ENCODE peak calls at places on chromosomes 6 and 20, in eight cellular contexts. One of them, this sample, is unnamed.

GRCh38 chr6:111653961-111654360 is 48.3 kb upstream of the TRAF3IP2 start:
- DNase-seq in esophagus squamous epithelium: no peak
- DNase-seq in HL-60: no peak
- DNase-seq in body of pancreas: no peak
- DNase-seq in colonic mucosa: no peak
- DNase-seq in astrocyte of the cerebellum: no peak
- DNase-seq in PC-3: peak
- DNase-seq in WERI-Rb-1: no peak
- DNase-seq in this sample: no peak

GRCh38 chr6:22328499-22328898 is 31.7 kb upstream of the PRL start:
- DNase-seq in esophagus squamous epithelium: no peak
- DNase-seq in HL-60: no peak
- DNase-seq in body of pancreas: no peak
- DNase-seq in colonic mucosa: no peak
- DNase-seq in astrocyte of the cerebellum: no peak
- DNase-seq in PC-3: no peak
- DNase-seq in WERI-Rb-1: no peak
- DNase-seq in this sample: no peak

GRCh38 chr6:137867685-137868509 is 838 bp downstream of the TNFAIP3 start:
- DNase-seq in esophagus squamous epithelium: no peak
- DNase-seq in HL-60: no peak
- DNase-seq in body of pancreas: peak
- DNase-seq in colonic mucosa: peak
- DNase-seq in astrocyte of the cerebellum: no peak
- DNase-seq in PC-3: peak
- DNase-seq in WERI-Rb-1: peak
- DNase-seq in this sample: no peak

GRCh38 chr6:107730683-107731314 is 93.3 kb downstream of the SCML4 start:
- DNase-seq in esophagus squamous epithelium: no peak
- DNase-seq in HL-60: no peak
- DNase-seq in body of pancreas: no peak
- DNase-seq in colonic mucosa: no peak
- DNase-seq in astrocyte of the cerebellum: no peak
- DNase-seq in PC-3: no peak
- DNase-seq in WERI-Rb-1: no peak
- DNase-seq in this sample: no peak

GRCh38 chr6:35294308-35294945 is 3.2 kb upstream of the DEF6 start:
- DNase-seq in esophagus squamous epithelium: no peak
- DNase-seq in HL-60: no peak
- DNase-seq in body of pancreas: peak
- DNase-seq in colonic mucosa: no peak
- DNase-seq in astrocyte of the cerebellum: peak
- DNase-seq in PC-3: peak
- DNase-seq in WERI-Rb-1: peak
- DNase-seq in this sample: no peak

GRCh38 chr6:152338335-152339125 is 298.6 kb downstream of the SYNE1 start:
- DNase-seq in esophagus squamous epithelium: no peak
- DNase-seq in HL-60: no peak
- DNase-seq in body of pancreas: peak
- DNase-seq in colonic mucosa: peak
- DNase-seq in astrocyte of the cerebellum: no peak
- DNase-seq in PC-3: peak
- DNase-seq in WERI-Rb-1: peak
- DNase-seq in this sample: no peak

GRCh38 chr6:26335631-26336323 is 29.2 kb upstream of the BTN3A2 start:
- DNase-seq in esophagus squamous epithelium: no peak
- DNase-seq in HL-60: no peak
- DNase-seq in body of pancreas: no peak
- DNase-seq in colonic mucosa: no peak
- DNase-seq in astrocyte of the cerebellum: no peak
- DNase-seq in PC-3: no peak
- DNase-seq in WERI-Rb-1: no peak
- DNase-seq in this sample: no peak

GRCh38 chr6:107458687-107459282 is 579 bp downstream of the PDSS2 start:
- DNase-seq in esophagus squamous epithelium: no peak
- DNase-seq in HL-60: no peak
- DNase-seq in body of pancreas: no peak
- DNase-seq in colonic mucosa: no peak
- DNase-seq in astrocyte of the cerebellum: no peak
- DNase-seq in PC-3: peak
- DNase-seq in WERI-Rb-1: no peak
- DNase-seq in this sample: no peak

GRCh38 chr6:80151641-80152040 is 45.2 kb downstream of the BCKDHB start:
- DNase-seq in esophagus squamous epithelium: no peak
- DNase-seq in HL-60: no peak
- DNase-seq in body of pancreas: no peak
- DNase-seq in colonic mucosa: no peak
- DNase-seq in astrocyte of the cerebellum: no peak
- DNase-seq in PC-3: no peak
- DNase-seq in WERI-Rb-1: no peak
- DNase-seq in this sample: no peak

GRCh38 chr6:26403888-26404287 is 1.8 kb downstream of the BTN3A1 start:
- DNase-seq in esophagus squamous epithelium: no peak
- DNase-seq in HL-60: no peak
- DNase-seq in body of pancreas: no peak
- DNase-seq in colonic mucosa: no peak
- DNase-seq in astrocyte of the cerebellum: no peak
- DNase-seq in PC-3: no peak
- DNase-seq in WERI-Rb-1: no peak
- DNase-seq in this sample: no peak

GRCh38 chr6:135880066-135880972 is 28.8 kb downstream of the PDE7B start:
- DNase-seq in esophagus squamous epithelium: no peak
- DNase-seq in HL-60: no peak
- DNase-seq in body of pancreas: no peak
- DNase-seq in colonic mucosa: peak
- DNase-seq in astrocyte of the cerebellum: peak
- DNase-seq in PC-3: peak
- DNase-seq in WERI-Rb-1: no peak
- DNase-seq in this sample: no peak

GRCh38 chr6:13268914-13269532 is 59.3 kb downstream of the TBC1D7 start:
- DNase-seq in esophagus squamous epithelium: no peak
- DNase-seq in HL-60: no peak
- DNase-seq in body of pancreas: peak
- DNase-seq in colonic mucosa: no peak
- DNase-seq in astrocyte of the cerebellum: peak
- DNase-seq in PC-3: peak
- DNase-seq in WERI-Rb-1: no peak
- DNase-seq in this sample: no peak

GRCh38 chr6:16337280-16337975 is 99.0 kb downstream of the GMPR start:
- DNase-seq in esophagus squamous epithelium: no peak
- DNase-seq in HL-60: no peak
- DNase-seq in body of pancreas: peak
- DNase-seq in colonic mucosa: peak
- DNase-seq in astrocyte of the cerebellum: peak
- DNase-seq in PC-3: no peak
- DNase-seq in WERI-Rb-1: no peak
- DNase-seq in this sample: no peak

GRCh38 chr6:157198425-157199279 is 124.7 kb downstream of the TMEM242 start:
- DNase-seq in esophagus squamous epithelium: no peak
- DNase-seq in HL-60: no peak
- DNase-seq in body of pancreas: peak
- DNase-seq in colonic mucosa: peak
- DNase-seq in astrocyte of the cerebellum: no peak
- DNase-seq in PC-3: peak
- DNase-seq in WERI-Rb-1: no peak
- DNase-seq in this sample: no peak

DNA sequence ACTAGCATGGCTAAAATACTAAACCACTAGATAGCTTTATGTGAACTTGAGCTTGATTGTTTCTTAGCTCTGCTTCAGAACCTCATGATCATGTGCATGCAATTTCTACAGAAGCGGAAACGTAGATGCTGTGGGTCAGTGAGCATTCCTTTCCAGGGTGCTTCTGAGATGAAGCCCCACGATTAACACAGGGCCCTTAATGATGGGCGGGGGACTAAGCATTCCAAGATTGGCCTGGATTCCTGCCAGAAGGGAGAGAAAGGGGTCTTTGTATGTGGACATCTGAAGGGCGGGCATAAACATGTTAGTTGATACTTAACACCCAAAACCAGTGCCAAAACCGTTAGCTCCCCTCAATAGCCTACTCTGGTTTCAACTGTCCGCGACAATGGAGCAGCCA is 47.0 kb upstream of the POU3F2 start:
- DNase-seq in esophagus squamous epithelium: no peak
- DNase-seq in HL-60: no peak
- DNase-seq in body of pancreas: no peak
- DNase-seq in colonic mucosa: no peak
- DNase-seq in astrocyte of the cerebellum: no peak
- DNase-seq in PC-3: no peak
- DNase-seq in WERI-Rb-1: no peak
- DNase-seq in this sample: no peak
- H3K4me3 ChIP-seq in esophagus squamous epithelium: no peak
- H3K4me3 ChIP-seq in HL-60: no peak
- H3K4me3 ChIP-seq in body of pancreas: no peak
- H3K4me3 ChIP-seq in colonic mucosa: no peak
- H3K4me3 ChIP-seq in astrocyte of the cerebellum: no peak
- H3K4me3 ChIP-seq in PC-3: no peak
- H3K4me3 ChIP-seq in WERI-Rb-1: no peak
- H3K4me3 ChIP-seq in this sample: no peak

DNA sequence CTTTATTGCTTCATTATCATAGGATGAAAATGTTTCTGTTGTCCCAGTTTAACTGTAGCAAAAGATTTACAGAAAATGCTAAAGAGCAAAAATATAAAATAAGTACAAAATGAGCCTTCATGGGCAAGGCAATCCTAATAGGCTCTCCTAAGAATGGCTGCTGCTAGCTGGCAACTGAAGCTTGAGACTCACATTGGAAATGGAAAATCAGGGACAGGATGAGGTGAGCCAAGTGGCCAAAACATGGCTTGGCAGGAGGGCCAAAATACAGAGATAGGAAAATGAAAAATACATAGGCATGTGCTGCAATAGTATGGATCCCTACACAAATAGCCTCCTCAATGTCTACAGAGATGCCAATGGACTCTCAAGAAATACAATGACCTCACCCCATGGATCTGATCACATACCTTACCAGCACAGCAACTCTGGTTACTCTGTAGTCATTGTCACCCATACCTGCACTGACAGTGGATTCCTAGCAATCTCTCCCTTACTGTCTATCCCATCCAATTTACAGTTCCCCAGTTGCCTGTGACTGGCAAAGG is 105.4 kb downstream of the DST start:
- DNase-seq in esophagus squamous epithelium: no peak
- DNase-seq in HL-60: no peak
- DNase-seq in body of pancreas: no peak
- DNase-seq in colonic mucosa: no peak
- DNase-seq in astrocyte of the cerebellum: no peak
- DNase-seq in PC-3: no peak
- DNase-seq in WERI-Rb-1: no peak
- DNase-seq in this sample: no peak
- TF ChIP-seq CTCF in esophagus squamous epithelium: no peak
- TF ChIP-seq CTCF in HL-60: no peak
- TF ChIP-seq CTCF in body of pancreas: no peak
- TF ChIP-seq CTCF in colonic mucosa: no peak
- TF ChIP-seq CTCF in astrocyte of the cerebellum: no peak
- TF ChIP-seq CTCF in PC-3: no peak
- TF ChIP-seq CTCF in WERI-Rb-1: no peak
- TF ChIP-seq CTCF in this sample: no peak

GRCh38 chr6:149698175-149698574 is 19.7 kb downstream of the LATS1 start:
- DNase-seq in esophagus squamous epithelium: no peak
- DNase-seq in HL-60: no peak
- DNase-seq in body of pancreas: no peak
- DNase-seq in colonic mucosa: no peak
- DNase-seq in astrocyte of the cerebellum: no peak
- DNase-seq in PC-3: no peak
- DNase-seq in WERI-Rb-1: no peak
- DNase-seq in this sample: no peak

GRCh38 chr6:149696904-149697303 is 21.0 kb downstream of the LATS1 start:
- DNase-seq in esophagus squamous epithelium: no peak
- DNase-seq in HL-60: no peak
- DNase-seq in body of pancreas: no peak
- DNase-seq in colonic mucosa: no peak
- DNase-seq in astrocyte of the cerebellum: no peak
- DNase-seq in PC-3: peak
- DNase-seq in WERI-Rb-1: no peak
- DNase-seq in this sample: no peak

GRCh38 chr6:149699150-149699549 is 18.8 kb downstream of the LATS1 start:
- DNase-seq in esophagus squamous epithelium: no peak
- DNase-seq in HL-60: no peak
- DNase-seq in body of pancreas: no peak
- DNase-seq in colonic mucosa: no peak
- DNase-seq in astrocyte of the cerebellum: no peak
- DNase-seq in PC-3: no peak
- DNase-seq in WERI-Rb-1: no peak
- DNase-seq in this sample: no peak

GRCh38 chr6:149701699-149702098 is 16.2 kb downstream of the LATS1 start:
- DNase-seq in esophagus squamous epithelium: no peak
- DNase-seq in HL-60: no peak
- DNase-seq in body of pancreas: no peak
- DNase-seq in colonic mucosa: no peak
- DNase-seq in astrocyte of the cerebellum: no peak
- DNase-seq in PC-3: no peak
- DNase-seq in WERI-Rb-1: no peak
- DNase-seq in this sample: no peak
- H3K4me3 ChIP-seq in esophagus squamous epithelium: no peak
- H3K4me3 ChIP-seq in HL-60: no peak
- H3K4me3 ChIP-seq in body of pancreas: no peak
- H3K4me3 ChIP-seq in colonic mucosa: no peak
- H3K4me3 ChIP-seq in astrocyte of the cerebellum: no peak
- H3K4me3 ChIP-seq in PC-3: no peak
- H3K4me3 ChIP-seq in WERI-Rb-1: no peak
- H3K4me3 ChIP-seq in this sample: no peak

GRCh38 chr20:44064501-44065400 is 122.2 kb downstream of the JPH2 start:
- DNase-seq in esophagus squamous epithelium: no peak
- DNase-seq in HL-60: no peak
- DNase-seq in body of pancreas: no peak
- DNase-seq in colonic mucosa: no peak
- DNase-seq in astrocyte of the cerebellum: no peak
- DNase-seq in PC-3: no peak
- DNase-seq in WERI-Rb-1: no peak
- DNase-seq in this sample: no peak
- TF ChIP-seq CTCF in esophagus squamous epithelium: no peak
- TF ChIP-seq CTCF in HL-60: no peak
- TF ChIP-seq CTCF in body of pancreas: no peak
- TF ChIP-seq CTCF in colonic mucosa: no peak
- TF ChIP-seq CTCF in astrocyte of the cerebellum: no peak
- TF ChIP-seq CTCF in PC-3: no peak
- TF ChIP-seq CTCF in WERI-Rb-1: no peak
- TF ChIP-seq CTCF in this sample: no peak

GRCh38 chr6:154245542-154245941 is 111.1 kb downstream of the IPCEF1 start:
- DNase-seq in esophagus squamous epithelium: no peak
- DNase-seq in HL-60: no peak
- DNase-seq in body of pancreas: no peak
- DNase-seq in colonic mucosa: no peak
- DNase-seq in astrocyte of the cerebellum: no peak
- DNase-seq in PC-3: no peak
- DNase-seq in WERI-Rb-1: no peak
- DNase-seq in this sample: no peak

GRCh38 chr6:154249499-154250298 is 106.9 kb downstream of the IPCEF1 start:
- DNase-seq in esophagus squamous epithelium: no peak
- DNase-seq in HL-60: no peak
- DNase-seq in body of pancreas: no peak
- DNase-seq in colonic mucosa: no peak
- DNase-seq in astrocyte of the cerebellum: no peak
- DNase-seq in PC-3: no peak
- DNase-seq in WERI-Rb-1: no peak
- DNase-seq in this sample: no peak

GRCh38 chr6:154243793-154244768 is 112.5 kb downstream of the IPCEF1 start:
- DNase-seq in esophagus squamous epithelium: no peak
- DNase-seq in HL-60: no peak
- DNase-seq in body of pancreas: no peak
- DNase-seq in colonic mucosa: no peak
- DNase-seq in astrocyte of the cerebellum: no peak
- DNase-seq in PC-3: no peak
- DNase-seq in WERI-Rb-1: no peak
- DNase-seq in this sample: no peak

GRCh38 chr6:154247119-154247814 is 109.3 kb downstream of the IPCEF1 start:
- DNase-seq in esophagus squamous epithelium: no peak
- DNase-seq in HL-60: no peak
- DNase-seq in body of pancreas: no peak
- DNase-seq in colonic mucosa: no peak
- DNase-seq in astrocyte of the cerebellum: no peak
- DNase-seq in PC-3: no peak
- DNase-seq in WERI-Rb-1: no peak
- DNase-seq in this sample: no peak

GRCh38 chr6:154246723-154247118 is 109.9 kb downstream of the IPCEF1 start:
- DNase-seq in esophagus squamous epithelium: no peak
- DNase-seq in HL-60: no peak
- DNase-seq in body of pancreas: no peak
- DNase-seq in colonic mucosa: no peak
- DNase-seq in astrocyte of the cerebellum: no peak
- DNase-seq in PC-3: no peak
- DNase-seq in WERI-Rb-1: no peak
- DNase-seq in this sample: no peak
- H3K4me3 ChIP-seq in esophagus squamous epithelium: peak
- H3K4me3 ChIP-seq in HL-60: peak
- H3K4me3 ChIP-seq in body of pancreas: peak
- H3K4me3 ChIP-seq in colonic mucosa: peak
- H3K4me3 ChIP-seq in astrocyte of the cerebellum: no peak
- H3K4me3 ChIP-seq in PC-3: no peak
- H3K4me3 ChIP-seq in WERI-Rb-1: peak
- H3K4me3 ChIP-seq in this sample: no peak